ENCODE peak calls at places on chromosome 11, in six cellular contexts. Y is CD4-positive, alpha-beta memory T cell; B is CD8-positive, alpha-beta T cell; C is MM.1S; T is right atrium auricular region; R is tibial artery. U is an unnamed sample. For H3K4me1, the result is how much of the 10 kb centered on the place peaks cover.

GRCh38 chr11:62108017-62108750 is 15.6 kb upstream of the INCENP start:
- DNase-seq in Y (peak), B (peak), C (peak), T (no peak), R (no peak), U (no peak)

GRCh38 chr11:110085255-110085838 is 7.8 kb upstream of the ZC3H12C start:
- DNase-seq in Y (no peak), B (no peak), C (no peak), T (no peak), R (no peak), U (no peak)

GRCh38 chr11:109432105-109432504 is 10.1 kb downstream of the C11orf87 start:
- DNase-seq in Y (no peak), B (no peak), C (no peak), T (no peak), R (no peak), U (no peak)

GRCh38 chr11:45900916-45901617 is 6.0 kb downstream of the FREY1 start:
- DNase-seq in Y (no peak), B (no peak), C (no peak), T (no peak), R (no peak), U (no peak)

GRCh38 chr11:70544774-70545625 is 146.7 kb downstream of the CTTN start:
- DNase-seq in Y (no peak), B (no peak), C (no peak), T (no peak), R (peak), U (no peak)

GRCh38 chr11:125167954-125168821 is 3.6 kb downstream of the PKNOX2 start:
- DNase-seq in Y (no peak), B (no peak), C (no peak), T (no peak), R (no peak), U (no peak)

GRCh38 chr11:112172362-112172994 is 2.8 kb upstream of the BCO2 start:
- DNase-seq in Y (no peak), B (no peak), C (no peak), T (no peak), R (no peak), U (no peak)

GRCh38 chr11:130599073-130599654 is 150.7 kb downstream of the ADAMTS15 start:
- DNase-seq in Y (no peak), B (no peak), C (no peak), T (peak), R (peak), U (peak)

GRCh38 chr11:113533425-113533698 is 58.2 kb upstream of the DRD2 start:
- DNase-seq in Y (no peak), B (no peak), C (no peak), T (no peak), R (no peak), U (no peak)

GRCh38 chr11:27812341-27812740 is 112.1 kb upstream of the BDNF start:
- DNase-seq in Y (no peak), B (no peak), C (no peak), T (no peak), R (no peak), U (no peak)

GRCh38 chr11:45025716-45026492 is 75.2 kb upstream of the TP53I11 start:
- DNase-seq in Y (peak), B (peak), C (no peak), T (peak), R (peak), U (no peak)

DNA sequence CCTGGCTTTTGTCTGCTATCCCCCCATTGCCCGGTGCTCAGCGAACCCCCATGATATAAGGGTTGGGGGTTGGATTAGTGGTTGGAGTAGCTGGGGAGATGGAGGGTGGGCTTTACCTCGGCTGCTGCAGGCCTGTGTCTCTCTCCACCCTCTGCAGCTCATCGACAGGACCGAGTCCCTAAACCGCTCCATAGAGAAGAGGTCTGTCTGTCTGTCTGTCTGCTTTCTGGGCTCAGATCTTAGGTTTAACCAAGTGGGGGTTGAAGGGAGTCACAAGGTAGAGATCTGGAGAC is 7.6 kb downstream of the PRR33 start:
- DNase-seq in Y (no peak), B (no peak), C (no peak), T (no peak), R (no peak), U (no peak)
- H3K4me1 ChIP-seq in Y (under half), B (under half), C (under half), T (under half), R (under half), U (under half)

DNA sequence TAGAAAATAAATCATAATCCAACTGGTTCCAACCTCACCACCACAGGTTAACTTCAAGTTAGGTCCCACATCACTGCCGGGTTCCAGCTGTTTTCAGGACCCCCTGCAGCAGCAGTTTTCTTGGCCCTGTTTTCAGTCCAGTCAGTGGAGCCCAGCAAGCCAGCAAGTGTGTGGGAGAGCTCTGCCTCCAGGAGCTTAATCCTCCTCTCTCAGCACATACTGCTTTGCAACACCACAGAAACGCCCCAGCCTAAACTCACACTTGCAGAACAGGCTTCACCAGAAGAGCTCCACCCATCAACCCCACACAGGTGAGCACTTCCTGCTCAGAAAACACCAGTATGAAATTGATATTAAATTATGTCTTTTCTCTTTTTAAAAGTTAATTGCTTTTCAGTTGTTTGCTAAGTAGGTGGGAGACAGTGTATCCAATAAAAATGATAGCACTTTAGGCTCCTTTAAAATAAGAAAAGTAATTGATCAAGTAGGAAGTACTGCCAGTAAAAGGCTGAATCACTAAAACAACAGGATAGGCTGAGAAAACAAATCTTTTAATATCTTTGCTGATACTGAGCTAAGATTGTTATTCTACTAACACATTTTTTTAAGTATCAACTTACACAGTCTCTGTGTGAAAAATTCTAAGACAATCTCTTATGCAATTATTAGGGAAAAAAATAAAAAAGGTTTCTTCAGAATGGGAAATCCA is 81.5 kb upstream of the TP53AIP1 start:
- DNase-seq in Y (peak), B (no peak), C (peak), T (no peak), R (no peak), U (peak)
- H3K4me3 ChIP-seq in Y (no peak), B (no peak), C (no peak), T (no peak), R (no peak), U (peak)

DNA sequence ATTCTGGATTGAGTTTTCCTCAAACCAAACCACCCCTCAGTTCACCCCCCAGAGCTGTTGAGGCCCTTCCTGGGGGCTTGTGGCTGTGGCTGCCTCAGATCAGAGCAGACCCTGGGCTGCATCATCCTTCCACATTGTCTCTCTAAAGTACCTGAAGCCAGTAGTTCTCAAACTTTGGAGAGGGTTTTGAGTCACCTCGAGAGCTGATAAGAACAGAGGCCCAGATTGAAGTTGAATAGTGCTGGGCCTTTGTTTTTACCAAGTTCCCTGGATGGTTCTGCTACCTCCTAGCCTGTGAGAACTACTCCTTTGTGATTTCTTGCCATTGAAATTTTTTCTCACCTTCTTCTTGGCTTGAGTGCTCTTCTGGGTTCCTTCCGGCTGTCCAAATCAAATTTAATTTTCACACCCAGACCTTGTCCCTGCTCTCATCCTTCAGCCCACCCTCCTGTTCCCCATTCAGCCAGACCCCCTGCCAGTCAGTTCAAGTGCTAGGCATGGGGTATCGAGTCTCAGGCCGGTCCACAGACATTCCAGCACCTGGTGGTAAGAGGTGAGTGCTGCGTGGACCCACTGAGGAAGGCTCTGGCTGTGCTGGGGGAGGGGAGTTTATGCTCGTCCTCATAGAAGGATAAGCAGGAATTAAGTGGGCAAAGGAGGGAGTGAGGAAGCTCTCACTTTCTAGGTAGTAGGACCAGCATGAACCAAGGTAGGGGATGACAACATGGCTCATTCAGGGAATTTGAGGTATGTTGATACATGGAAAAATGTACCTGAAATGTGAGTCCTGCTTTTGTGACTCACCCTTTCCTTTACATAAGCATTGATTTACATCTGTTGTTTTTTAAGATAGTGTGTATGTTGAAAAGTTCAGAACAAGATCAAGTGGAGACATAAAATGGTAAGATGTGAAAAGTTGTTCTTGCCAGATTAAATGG is 116.5 kb downstream of the PTPRJ start:
- DNase-seq in Y (no peak), B (peak), C (no peak), T (peak), R (no peak), U (no peak)
- H3K4me1 ChIP-seq in Y (under half), B (under half), C (under half), T (under half), R (under half), U (under half)

GRCh38 chr11:68751331-68751856 is at the start of gene TESMIN:
- DNase-seq in Y (peak), B (peak), C (peak), T (peak), R (peak), U (peak)
- H3K4me3 ChIP-seq in Y (no peak), B (peak), C (peak), T (peak), R (peak), U (peak)

GRCh38 chr11:41799747-41800146 is 340.3 kb upstream of the LRRC4C start:
- DNase-seq in Y (no peak), B (no peak), C (no peak), T (no peak), R (no peak), U (no peak)
- H3K4me1 ChIP-seq in Y (under half), B (under half), C (under half), T (under half), R (under half), U (under half)

U was measured in breast epithelium.